ENCODE peak calls at places on chromosome X, in eight cellular contexts. L is T-cell; I is cardiac muscle cell; B is AG09309; A is activated CD4-positive, alpha-beta T cell treated with anti-CD3 and anti-CD28 coated beads, Interleukin-2, amount 50 U/mL, for 1 hour; P is ureter; X is NCI-H2081; G is activated B cell treated with CpG ODN at 0.5 μM for 24 hours. T is an unnamed sample.

GRCh38 chrX:111200327-111200726 is 70.0 kb downstream of the CAPN6 start:
- DNase-seq in L (no peak), I (no peak), X (no peak), P (no peak), G (no peak), B (no peak), A (no peak), T (no peak)

GRCh38 chrX:13721819-13722527 is 12.4 kb downstream of the TRAPPC2 start:
- DNase-seq in A (no peak), P (no peak), G (no peak), B (peak), X (no peak), I (no peak), L (no peak), T (peak)

GRCh38 chrX:17860811-17861495 is at the start of gene RAI2:
- DNase-seq in P (peak), I (peak), L (no peak), X (peak), B (no peak), G (no peak), A (peak), T (no peak)

GRCh38 chrX:148874621-148875020 is 374.2 kb downstream of the AFF2 start:
- DNase-seq in P (no peak), L (no peak), I (no peak), A (no peak), G (no peak), X (no peak), B (no peak), T (peak)

GRCh38 chrX:105823092-105823454 is 734 bp downstream of the NRK start:
- DNase-seq in G (no peak), X (no peak), A (no peak), P (no peak), I (no peak), L (no peak), B (no peak), T (no peak)

GRCh38 chrX:56343664-56344063 is 111.5 kb downstream of the KLF8 start:
- DNase-seq in B (no peak), P (no peak), A (no peak), L (no peak), I (no peak), X (no peak), G (no peak), T (no peak)

GRCh38 chrX:40734956-40735317 is 405 bp downstream of the MED14 start:
- DNase-seq in B (no peak), X (no peak), A (peak), P (no peak), L (peak), G (no peak), I (no peak), T (no peak)

GRCh38 chrX:68234171-68234910 is 199.0 kb downstream of the OPHN1 start:
- DNase-seq in P (no peak), X (no peak), B (no peak), I (peak), G (no peak), L (no peak), A (no peak), T (no peak)

GRCh38 chrX:112527903-112528302 is 151.8 kb downstream of the LHFPL1 start:
- DNase-seq in X (no peak), G (no peak), A (no peak), B (no peak), P (no peak), I (no peak), L (no peak), T (no peak)

GRCh38 chrX:45006002-45006800 is 133.2 kb downstream of the KDM6A start:
- DNase-seq in X (no peak), L (no peak), B (no peak), I (no peak), G (no peak), P (no peak), A (no peak), T (peak)

GRCh38 chrX:28391528-28391927 is 195.7 kb upstream of the IL1RAPL1 start:
- DNase-seq in X (no peak), G (no peak), L (no peak), B (no peak), P (no peak), A (no peak), I (no peak), T (peak)

GRCh38 chrX:53340852-53341645 is 59.7 kb upstream of the IQSEC2 start:
- DNase-seq in X (no peak), P (no peak), G (no peak), L (no peak), A (no peak), B (no peak), I (no peak), T (no peak)

GRCh38 chrX:107447642-107448041 is 1.8 kb upstream of the FRMPD3 start:
- DNase-seq in I (no peak), P (no peak), X (no peak), B (no peak), G (no peak), L (no peak), A (no peak), T (no peak)

GRCh38 chrX:13837290-13837745 is 20.4 kb upstream of the GPM6B start:
- DNase-seq in I (no peak), B (no peak), G (no peak), L (no peak), X (no peak), A (no peak), P (no peak), T (no peak)

GRCh38 chrX:116317409-116317808 is 119.0 kb upstream of the SLC6A14 start:
- DNase-seq in B (no peak), A (no peak), L (no peak), G (no peak), I (peak), X (no peak), P (no peak), T (peak)

GRCh38 chrX:150581093-150581775 is 12.8 kb downstream of the MTM1 start:
- DNase-seq in G (no peak), L (no peak), X (no peak), P (no peak), A (no peak), I (no peak), B (no peak), T (peak)

GRCh38 chrX:92230628-92231027 is 451.5 kb downstream of the PCDH11X start:
- DNase-seq in A (no peak), X (no peak), P (no peak), B (no peak), I (no peak), G (no peak), L (no peak), T (no peak)

GRCh38 chrX:23003121-23003520 is 3.4 kb downstream of the DDX53 start:
- DNase-seq in P (no peak), X (no peak), G (no peak), I (no peak), B (no peak), A (no peak), L (no peak), T (peak)

GRCh38 chrX:111646515-111646914 is 34.5 kb upstream of the ALG13 start:
- DNase-seq in A (no peak), X (no peak), I (no peak), G (no peak), L (no peak), B (no peak), P (no peak), T (no peak)

GRCh38 chrX:74421181-74422028 is at the start of gene SLC16A2:
- DNase-seq in G (peak), L (peak), I (peak), B (peak), A (peak), X (peak), P (peak), T (peak)

GRCh38 chrX:154358829-154359228 is 15.6 kb downstream of the FLNA start:
- DNase-seq in I (no peak), G (no peak), L (no peak), P (no peak), A (no peak), X (no peak), B (no peak), T (no peak)

GRCh38 chrX:155957843-155958242 is 39.7 kb upstream of the IL9R start:
- DNase-seq in X (no peak), B (no peak), L (no peak), A (no peak), P (no peak), I (no peak), G (no peak), T (no peak)

T was measured in astrocyte.